ENCODE peak calls at places on chromosomes 5 and 9, in ten cellular contexts. F is AG04449, Y is neural crest cell, T is B cell, L is dorsolateral prefrontal cortex, H is HFF-Myc, E is heart right ventricle, S is choroid plexus epithelial cell, A is pancreas, D is GM13976. N is an unnamed sample.

GRCh38 chr5:175842947-175843793 is 28.2 kb upstream of the CPLX2 start:
- DNase-seq in T (no peak), Y (no peak), E (no peak), D (no peak), L (no peak), A (no peak), H (peak; percentile 43), S (peak; percentile 83), F (peak; percentile 21), N (peak; percentile 62)

GRCh38 chr5:145661737-145662530 is 173.2 kb downstream of the PRELID2 start:
- DNase-seq in T (no peak), D (no peak), A (no peak), S (no peak), E (no peak), Y (no peak), H (no peak), L (no peak), F (no peak), N (no peak)

GRCh38 chr9:88477300-88477751 is 57.7 kb upstream of the NXNL2 start:
- DNase-seq in A (no peak), T (no peak), L (no peak), S (peak; percentile 79), Y (no peak), F (peak; percentile 99), E (no peak), D (no peak), H (peak; percentile 79), N (no peak)

GRCh38 chr5:150616024-150616470 is 24.4 kb upstream of the SYNPO start:
- DNase-seq in F (no peak), L (no peak), A (peak; percentile 87), E (peak; percentile 82), H (no peak), T (no peak), S (no peak), D (no peak), Y (no peak), N (no peak)

GRCh38 chr5:132392978-132393825 is 23.7 kb downstream of the SLC22A5 start:
- DNase-seq in E (no peak), T (no peak), F (no peak), S (no peak), L (peak; percentile 21), H (no peak), D (no peak), A (no peak), Y (no peak), N (no peak)

GRCh38 chr5:152246401-152246800 is 158.7 kb downstream of the NMUR2 start:
- DNase-seq in F (no peak), H (no peak), E (peak; percentile 14), S (peak; percentile 19), Y (peak; percentile 57), A (no peak), T (no peak), L (no peak), D (no peak), N (peak; percentile 83)

GRCh38 chr5:16937023-16937379 is 913 bp upstream of the MYO10 start:
- DNase-seq in A (peak; percentile 79), E (no peak), F (no peak), D (no peak), H (no peak), S (no peak), L (no peak), T (no peak), Y (no peak), N (no peak)

GRCh38 chr5:57491369-57491965 is 8.9 kb upstream of the ACTBL2 start:
- DNase-seq in E (no peak), T (no peak), H (no peak), A (no peak), Y (no peak), S (no peak), L (no peak), D (no peak), F (no peak), N (no peak)

GRCh38 chr9:38227656-38228055 is 158.6 kb upstream of the SHB start:
- DNase-seq in Y (no peak), L (no peak), T (no peak), H (no peak), F (peak; percentile 12), S (peak; percentile 61), A (no peak), E (no peak), D (no peak), N (no peak)

GRCh38 chr9:81686614-81687520 is 2.5 kb downstream of the TLE1 start:
- DNase-seq in L (peak; percentile 77), Y (peak; percentile 76), D (peak; percentile 34), F (no peak), H (no peak), E (peak; percentile 77), S (peak; percentile 86), A (peak; percentile 83), T (peak; percentile 76), N (peak; percentile 83)

GRCh38 chr9:93658184-93658925 is 82.0 kb downstream of the PHF2 start:
- DNase-seq in F (no peak), Y (no peak), S (no peak), T (no peak), H (no peak), E (peak; percentile 7), L (no peak), A (no peak), D (no peak), N (no peak)

GRCh38 chr9:135770771-135771170 is 68.8 kb downstream of the KCNT1 start:
- DNase-seq in H (no peak), L (no peak), E (no peak), S (no peak), F (no peak), D (no peak), A (no peak), Y (no peak), T (no peak), N (no peak)

GRCh38 chr9:135773094-135773493 is 71.1 kb downstream of the KCNT1 start:
- DNase-seq in S (no peak), H (no peak), Y (no peak), E (no peak), T (no peak), A (no peak), F (no peak), L (no peak), D (no peak), N (no peak)

GRCh38 chr9:135771401-135772051 is 69.5 kb downstream of the KCNT1 start:
- DNase-seq in L (no peak), S (no peak), F (no peak), D (no peak), Y (no peak), E (no peak), A (no peak), H (no peak), T (no peak), N (no peak)

GRCh38 chr9:135773677-135774238 is 71.8 kb downstream of the KCNT1 start:
- DNase-seq in L (no peak), S (no peak), D (no peak), H (no peak), E (no peak), T (no peak), Y (no peak), A (no peak), F (no peak), N (no peak)

GRCh38 chr9:135772056-135773042 is 70.4 kb downstream of the KCNT1 start:
- DNase-seq in F (no peak), L (peak; percentile 19), Y (no peak), H (no peak), E (no peak), T (no peak), D (no peak), S (no peak), A (no peak), N (peak; percentile 45)
- TF ChIP-seq CTCF in F (no peak), L (no peak), Y (no peak), H (no peak), E (no peak), T (no peak), D (no peak), S (no peak), A (no peak), N (no peak)

DNA sequence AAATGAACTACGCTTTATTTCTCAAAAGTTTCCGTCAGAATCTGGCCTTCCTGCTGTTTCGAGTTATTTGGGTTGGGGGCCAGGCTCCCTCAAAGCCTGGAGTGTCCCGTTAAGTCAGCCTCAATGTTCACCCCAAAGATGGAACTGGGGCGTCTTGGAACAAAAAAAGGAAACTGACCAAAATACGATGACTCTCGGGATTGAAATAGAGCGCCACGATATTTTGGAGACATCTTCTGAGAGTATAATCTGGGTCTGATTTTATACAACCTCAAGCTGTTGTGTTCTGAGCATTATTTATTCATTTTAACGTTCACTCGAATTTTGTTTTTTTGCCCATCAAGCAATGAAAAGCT is 28.1 kb downstream of the TLX3 start:
- DNase-seq in H (no peak), A (no peak), S (no peak), F (no peak), D (no peak), T (no peak), Y (no peak), L (no peak), E (no peak), N (no peak)
- TF ChIP-seq CTCF in H (no peak), A (no peak), S (no peak), F (no peak), D (no peak), T (no peak), Y (no peak), L (no peak), E (no peak), N (no peak)

GRCh38 chr9:84669008-84669292 is 579 bp upstream of the NTRK2 start:
- DNase-seq in S (peak; percentile 11), T (no peak), L (peak; percentile 49), E (no peak), A (no peak), F (no peak), D (peak; percentile 34), H (no peak), Y (no peak), N (no peak)

GRCh38 chr9:84669293-84670105 is at the start of gene NTRK2:
- DNase-seq in S (no peak), L (peak; percentile 78), D (peak; percentile 56), H (no peak), E (peak; percentile 25), A (peak; percentile 37), Y (peak; percentile 40), F (no peak), T (peak; percentile 7), N (peak; percentile 68)

GRCh38 chr9:84667571-84668203 is 1.8 kb upstream of the NTRK2 start:
- DNase-seq in A (no peak), H (no peak), Y (peak; percentile 17), L (peak; percentile 44), F (no peak), S (peak; percentile 44), T (no peak), D (peak; percentile 43), E (no peak), N (peak; percentile 34)

GRCh38 chr9:84670106-84670800 is 724 bp downstream of the NTRK2 start:
- DNase-seq in A (peak; percentile 28), Y (peak; percentile 25), D (peak; percentile 36), T (no peak), L (peak; percentile 79), F (no peak), H (no peak), S (no peak), E (peak; percentile 25), N (peak; percentile 58)

GRCh38 chr9:84668204-84669007 is 1.1 kb upstream of the NTRK2 start:
- DNase-seq in D (peak; percentile 64), H (peak; percentile 15), S (peak; percentile 36), L (peak; percentile 88), E (peak; percentile 69), F (no peak), A (peak; percentile 68), T (peak; percentile 30), Y (peak; percentile 82), N (peak; percentile 90)
- TF ChIP-seq CTCF in D (peak; percentile 31), H (peak; percentile 44), S (peak; percentile 37), L (peak; percentile 66), E (peak; percentile 38), F (peak; percentile 73), A (peak; percentile 21), T (no peak), Y (peak; percentile 78), N (peak; percentile 62)

GRCh38 chr5:56323505-56323904 is 90.4 kb upstream of the ANKRD55 start:
- DNase-seq in H (no peak), A (no peak), S (peak; percentile 86), E (no peak), D (no peak), T (no peak), Y (no peak), L (no peak), F (peak; percentile 28), N (no peak)
- TF ChIP-seq CTCF in H (no peak), A (no peak), S (peak; percentile 24), E (no peak), D (no peak), T (no peak), Y (no peak), L (no peak), F (peak; percentile 3), N (no peak)